ENCODE peak calls at places on chromosomes 5 and 9, in five cellular contexts. X, R, F, I and J are unnamed samples.

GRCh38 chr9:35856206-35856605 is 14.0 kb downstream of the OR13J1 start:
- DNase-seq in F (no peak), I (no peak), R (no peak), X (no peak), J (no peak)

GRCh38 chr5:147369742-147370374 is 135.0 kb downstream of the STK32A start:
- DNase-seq in X (no peak), I (peak), F (peak), R (no peak), J (no peak)

GRCh38 chr9:116027511-116027910 is 126.1 kb upstream of the PAPPA start:
- DNase-seq in F (peak), R (no peak), I (peak), X (no peak), J (no peak)

GRCh38 chr9:113573959-113574352 is 110.4 kb downstream of the RGS3 start:
- DNase-seq in F (no peak), R (no peak), I (no peak), X (no peak), J (no peak)

GRCh38 chr9:65411901-65412300 is 126.9 kb upstream of the FOXD4L5 start:
- DNase-seq in R (no peak), F (no peak), I (no peak), X (no peak), J (no peak)

GRCh38 chr5:180467576-180467975 is 26.6 kb upstream of the CNOT6 start:
- DNase-seq in I (no peak), F (no peak), X (no peak), R (no peak), J (no peak)

GRCh38 chr9:16434522-16434921 is 435.9 kb downstream of the BNC2 start:
- DNase-seq in I (peak), F (peak), X (no peak), R (no peak), J (no peak)

GRCh38 chr9:89048611-89049010 is 57.3 kb downstream of the S1PR3 start:
- DNase-seq in I (no peak), X (no peak), R (no peak), F (no peak), J (no peak)

GRCh38 chr9:9054354-9054992 is 1254.9 kb upstream of the DMAC1 start:
- DNase-seq in F (no peak), I (no peak), X (no peak), R (no peak), J (no peak)

GRCh38 chr5:100148239-100148638 is 386.9 kb upstream of the FAM174A start:
- DNase-seq in X (no peak), R (no peak), I (no peak), F (no peak), J (no peak)

GRCh38 chr5:136295914-136296313 is 69.4 kb downstream of the TRPC7 start:
- DNase-seq in R (no peak), F (no peak), X (no peak), I (no peak), J (no peak)

GRCh38 chr5:34526682-34527305 is 129.3 kb upstream of the RAI14 start:
- DNase-seq in R (no peak), I (no peak), F (no peak), X (no peak), J (no peak)